ENCODE peak calls at places on chromosomes 11 and 22, in seven cellular contexts. F is fibroblast of mammary gland; L is GM12865; D is CD8-positive, alpha-beta memory T cell; U is heart left ventricle; B is endothelial cell of umbilical vein; J is fibroblast of lung. M is an unnamed sample.

GRCh38 chr22:35192121-35192918 is 65.0 kb upstream of the HMGXB4 start:
- DNase-seq in U (no peak), L (no peak), D (no peak), F (peak), J (peak), B (no peak), M (no peak)

GRCh38 chr11:68333176-68333575 is 20.8 kb downstream of the LRP5 start:
- DNase-seq in B (no peak), J (no peak), D (no peak), F (no peak), U (no peak), L (no peak), M (no peak)

GRCh38 chr11:128354476-128354875 is 232.9 kb downstream of the ETS1 start:
- DNase-seq in U (no peak), J (peak), B (no peak), L (no peak), F (peak), D (no peak), M (no peak)

GRCh38 chr11:31655483-31655882 is 145.9 kb downstream of the ELP4 start:
- DNase-seq in F (peak), L (no peak), D (no peak), U (no peak), J (peak), B (no peak), M (no peak)

GRCh38 chr11:44760917-44761545 is 34.3 kb downstream of the TSPAN18 start:
- DNase-seq in L (no peak), J (peak), U (peak), B (peak), D (no peak), F (peak), M (peak)

GRCh38 chr11:62169448-62169847 is 20.6 kb upstream of the SCGB1D1 start:
- DNase-seq in D (no peak), J (no peak), U (peak), F (no peak), B (peak), L (no peak), M (no peak)

GRCh38 chr22:21657361-21658118 is 8.3 kb upstream of the PPIL2 start:
- DNase-seq in J (peak), U (peak), L (peak), B (peak), D (peak), F (no peak), M (no peak)

GRCh38 chr11:86449993-86450629 is 75.4 kb downstream of the CCDC81 start:
- DNase-seq in F (no peak), U (no peak), B (no peak), J (no peak), L (no peak), D (no peak), M (no peak)

GRCh38 chr22:45842141-45842831 is 134.7 kb downstream of the WNT7B start:
- DNase-seq in B (no peak), U (no peak), J (peak), F (peak), L (no peak), D (no peak), M (no peak)

GRCh38 chr22:19535001-19535400 is 10.8 kb upstream of the CLDN5 start:
- DNase-seq in U (no peak), D (no peak), F (no peak), B (peak), J (no peak), L (no peak), M (no peak)

GRCh38 chr11:27475622-27476021 is 3.0 kb upstream of the LGR4 start:
- DNase-seq in B (no peak), J (no peak), F (no peak), D (no peak), U (no peak), L (no peak), M (no peak)

GRCh38 chr11:122186439-122187080 is 70.5 kb upstream of the BLID start:
- DNase-seq in D (no peak), J (peak), L (no peak), U (no peak), B (peak), F (peak), M (no peak)

GRCh38 chr11:32098142-32098903 is 7.4 kb downstream of the RCN1 start:
- DNase-seq in D (no peak), L (no peak), U (no peak), F (no peak), B (no peak), J (no peak), M (no peak)

GRCh38 chr22:24585927-24586546 is 6.8 kb downstream of the LRRC75B start:
- DNase-seq in F (no peak), D (no peak), B (no peak), U (no peak), L (no peak), J (no peak), M (no peak)

GRCh38 chr22:36641902-36642640 is 61.5 kb downstream of the CACNG2 start:
- DNase-seq in B (no peak), D (no peak), L (no peak), U (no peak), F (peak), J (peak), M (no peak)

GRCh38 chr22:22099194-22099486 is 116.6 kb upstream of the TOP3B start:
- DNase-seq in B (no peak), J (no peak), F (no peak), U (no peak), L (peak), D (no peak), M (no peak)

GRCh38 chr11:118046051-118046963 is 30.6 kb upstream of the TMPRSS4 start:
- DNase-seq in B (no peak), U (no peak), L (peak), F (no peak), J (no peak), D (peak), M (no peak)

GRCh38 chr11:40230821-40231220 is 1228.6 kb downstream of the LRRC4C start:
- DNase-seq in D (no peak), B (no peak), J (no peak), U (no peak), L (no peak), F (no peak), M (no peak)

GRCh38 chr11:78659326-78660319 is 85.0 kb upstream of the NARS2 start:
- DNase-seq in L (no peak), B (no peak), U (no peak), J (no peak), D (no peak), F (no peak), M (no peak)

GRCh38 chr11:70734379-70734778 is 336.1 kb downstream of the CTTN start:
- DNase-seq in B (no peak), D (peak), J (no peak), L (no peak), F (no peak), U (no peak), M (no peak)

GRCh38 chr22:45458532-45458931 is 44.2 kb upstream of the FBLN1 start:
- DNase-seq in D (no peak), J (no peak), F (no peak), U (no peak), B (no peak), L (no peak), M (no peak)

GRCh38 chr11:131993291-131993690 is 622.9 kb downstream of the NTM start:
- DNase-seq in J (no peak), D (no peak), L (no peak), F (no peak), B (no peak), U (no peak), M (no peak)

GRCh38 chr11:13970986-13971385 is 8.5 kb downstream of the SPON1 start:
- DNase-seq in F (peak), U (peak), J (no peak), D (no peak), B (no peak), L (peak), M (no peak)

GRCh38 chr11:62554377-62554776 is 7.8 kb upstream of the AHNAK start:
- DNase-seq in D (no peak), L (no peak), J (no peak), B (no peak), U (no peak), F (no peak), M (no peak)

GRCh38 chr11:114525682-114526081 is 34.0 kb downstream of the NXPE1 start:
- DNase-seq in J (no peak), U (no peak), L (no peak), D (no peak), F (no peak), B (no peak), M (no peak)

GRCh38 chr11:66365166-66365565 is 6.4 kb downstream of the SLC29A2 start:
- DNase-seq in B (no peak), U (no peak), J (no peak), F (no peak), D (no peak), L (no peak), M (no peak)

GRCh38 chr11:45041556-45041955 is 90.9 kb upstream of the TP53I11 start:
- DNase-seq in F (no peak), U (no peak), L (no peak), D (no peak), B (no peak), J (no peak), M (no peak)

GRCh38 chr11:70019576-70020011 is 58.5 kb upstream of the ANO1 start:
- DNase-seq in B (no peak), J (peak), U (peak), D (no peak), L (no peak), F (peak), M (no peak)

GRCh38 chr11:788953-789940 is 643 bp downstream of the CEND1 start:
- DNase-seq in F (no peak), D (no peak), J (no peak), B (no peak), U (no peak), L (peak), M (no peak)

GRCh38 chr11:65064847-65065240 is 6.5 kb upstream of the NAALADL1 start:
- DNase-seq in U (no peak), L (no peak), J (no peak), F (no peak), B (no peak), D (no peak), M (no peak)

GRCh38 chr22:38935023-38935422 is 22.4 kb upstream of the APOBEC3A start:
- DNase-seq in L (no peak), J (no peak), D (no peak), U (peak), B (no peak), F (no peak), M (no peak)

GRCh38 chr11:76316726-76317125 is 64.2 kb downstream of the THAP12 start:
- DNase-seq in J (no peak), D (no peak), U (no peak), B (no peak), F (no peak), L (no peak), M (no peak)

GRCh38 chr11:45457649-45458048 is 171.5 kb upstream of the SYT13 start:
- DNase-seq in L (no peak), B (no peak), F (peak), U (no peak), D (no peak), J (peak), M (no peak)

DNA sequence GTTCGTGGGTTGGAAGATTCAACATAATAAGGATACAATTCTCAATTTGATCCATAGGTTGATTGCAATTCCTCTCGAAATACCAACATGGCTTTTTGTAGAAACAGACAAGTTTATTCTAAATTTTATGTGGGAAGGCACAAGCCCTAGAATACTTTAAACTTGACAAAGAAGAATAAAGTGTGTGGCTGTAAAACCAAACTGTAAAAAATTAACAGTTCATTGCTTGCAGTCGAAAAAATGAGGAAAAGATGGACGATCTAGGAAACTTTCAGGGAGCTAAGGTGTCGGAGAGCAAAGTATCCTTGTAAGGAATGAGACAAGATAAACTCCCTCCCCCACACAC is 1.0 kb upstream of the GLB1L3 start:
- DNase-seq in F (no peak), J (no peak), L (no peak), U (no peak), D (no peak), B (no peak), M (no peak)
- H3K4me3 ChIP-seq in F (no peak), J (no peak), L (peak), U (no peak), D (peak), B (no peak), M (no peak)

DNA sequence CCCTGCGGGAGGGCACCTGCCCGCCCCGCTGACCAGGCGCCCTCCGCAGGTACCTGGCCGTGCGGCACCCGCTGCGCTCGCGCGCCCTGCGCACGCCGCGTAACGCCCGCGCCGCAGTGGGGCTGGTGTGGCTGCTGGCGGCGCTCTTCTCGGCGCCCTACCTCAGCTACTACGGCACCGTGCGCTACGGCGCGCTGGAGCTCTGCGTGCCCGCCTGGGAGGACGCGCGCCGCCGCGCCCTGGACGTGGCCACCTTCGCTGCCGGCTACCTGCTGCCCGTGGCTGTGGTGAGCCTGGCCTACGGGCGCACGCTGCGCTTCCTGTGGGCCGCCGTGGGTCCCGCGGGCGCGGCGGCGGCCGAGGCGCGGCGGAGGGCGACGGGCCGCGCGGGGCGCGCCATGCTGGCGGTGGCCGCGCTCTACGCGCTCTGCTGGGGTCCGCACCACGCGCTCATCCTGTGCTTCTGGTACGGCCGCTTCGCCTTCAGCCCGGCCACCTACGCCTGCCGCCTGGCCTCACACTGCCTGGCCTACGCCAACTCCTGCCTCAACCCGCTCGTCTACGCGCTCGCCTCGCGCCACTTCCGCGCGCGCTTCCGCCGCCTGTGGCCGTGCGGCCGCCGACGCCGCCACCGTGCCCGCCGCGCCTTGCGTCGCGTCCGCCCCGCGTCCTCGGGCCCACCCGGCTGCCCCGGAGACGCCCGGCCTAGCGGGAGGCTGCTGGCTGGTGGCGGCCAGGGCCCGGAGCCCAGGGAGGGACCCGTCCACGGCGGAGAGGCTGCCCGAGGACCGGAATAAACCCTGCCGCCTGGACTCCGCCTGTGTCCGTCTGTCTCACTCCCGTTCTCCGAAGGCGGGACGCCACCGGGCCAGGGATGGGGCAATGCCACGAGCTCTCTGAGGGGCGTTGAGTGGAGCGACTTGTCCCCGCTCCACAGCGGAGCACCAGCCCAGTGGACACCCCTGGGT is 1.8 kb downstream of the GALR3 start:
- DNase-seq in B (no peak), D (no peak), U (no peak), F (no peak), L (peak), J (peak), M (no peak)
- H3K4me3 ChIP-seq in B (peak), D (no peak), U (no peak), F (no peak), L (peak), J (no peak), M (no peak)

GRCh38 chr11:90997241-90997640 is 774.4 kb upstream of the CHORDC1 start:
- DNase-seq in U (no peak), D (no peak), F (no peak), L (no peak), B (no peak), J (no peak), M (no peak)
- H3K4me3 ChIP-seq in U (no peak), D (no peak), F (no peak), L (no peak), B (no peak), J (no peak), M (no peak)

DNA sequence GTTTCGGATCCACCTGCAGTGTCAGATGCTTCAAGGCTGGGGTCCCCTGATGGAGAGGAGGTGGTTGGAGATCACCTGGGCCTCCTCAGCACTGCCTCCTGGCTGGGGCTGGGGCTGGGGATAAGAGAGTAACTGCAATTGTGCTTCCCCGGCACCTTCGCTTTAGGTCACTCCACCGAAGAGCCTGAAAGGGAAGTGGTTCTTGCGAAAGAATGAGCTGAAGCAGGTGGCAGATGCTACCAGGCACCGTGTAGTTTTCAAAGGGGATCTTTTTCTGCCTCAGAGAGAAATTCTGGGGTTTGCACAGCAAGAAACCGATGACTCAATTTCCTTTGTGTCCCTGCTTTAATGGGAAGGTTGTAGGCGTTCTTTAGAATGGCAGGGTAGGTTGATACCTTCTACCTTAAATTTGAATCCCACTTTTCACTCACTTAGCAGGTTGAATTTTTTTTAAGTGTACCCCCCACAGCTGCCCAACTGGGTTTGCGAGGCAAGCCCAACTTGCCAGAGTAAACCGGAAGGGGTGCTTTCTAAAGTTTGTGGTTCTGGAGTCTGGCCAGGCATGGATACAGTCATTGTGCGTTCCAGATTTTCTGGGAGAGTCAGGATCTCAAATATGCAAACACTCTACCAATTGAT is 5.3 kb downstream of the CD44 start:
- DNase-seq in U (no peak), F (peak), J (peak), L (peak), D (peak), B (no peak), M (no peak)
- H3K4me3 ChIP-seq in U (no peak), F (peak), J (peak), L (peak), D (peak), B (no peak), M (peak)

DNA sequence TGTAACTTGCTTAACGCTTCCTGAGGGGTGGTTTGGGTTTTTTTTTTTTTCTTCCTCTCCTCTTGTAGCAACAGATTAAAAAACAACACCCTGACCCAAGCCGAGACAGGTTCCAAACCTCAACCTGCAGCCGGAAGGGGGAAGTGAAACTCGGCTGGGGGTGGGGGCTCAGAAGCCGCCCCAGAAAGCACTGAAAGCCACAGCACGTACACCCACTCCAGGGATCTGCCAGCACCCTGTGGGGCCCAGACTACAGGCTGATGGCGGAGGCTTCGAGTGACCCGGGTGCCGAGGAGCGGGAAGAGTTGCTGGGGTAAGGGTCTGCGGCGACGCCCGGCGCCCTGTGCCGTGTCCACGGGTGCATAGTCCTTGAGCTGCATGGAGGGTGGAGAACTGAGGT is at the start of gene LSP1:
- DNase-seq in F (no peak), B (no peak), U (no peak), L (peak), J (no peak), D (peak), M (no peak)
- H3K4me3 ChIP-seq in F (no peak), B (no peak), U (no peak), L (peak), J (no peak), D (peak), M (no peak)

M was measured in uterus.